ENCODE peak calls at places on chromosomes 1 and 21, in four cellular contexts. H is GM04504; E is fibroblast of pulmonary artery; I is stimulated activated CD4-positive, alpha-beta T cell treated with anti-CD3 and anti-CD28 coated beads, Interleukin-4, amount 100 ng/mL, for 48 hours. N is an unnamed sample.

GRCh38 chr1:226988337-226988672 is 48.2 kb downstream of the COQ8A start:
- DNase-seq in H (no peak), I (no peak), E (no peak), N (no peak)

GRCh38 chr1:114180742-114181141 is 27.1 kb upstream of the SYT6 start:
- DNase-seq in H (no peak), I (no peak), E (no peak), N (no peak)

GRCh38 chr1:244878681-244879080 is 14.3 kb upstream of the HNRNPU start:
- DNase-seq in H (no peak), I (no peak), E (no peak), N (no peak)

GRCh38 chr1:221851341-221851740 is 109.5 kb upstream of the DUSP10 start:
- DNase-seq in I (no peak), H (no peak), E (no peak), N (no peak)

GRCh38 chr1:231421616-231421970 is 494 bp downstream of the EGLN1 start:
- DNase-seq in E (peak), I (peak), H (no peak), N (peak)

GRCh38 chr1:183259886-183260285 is 73.8 kb downstream of the LAMC2 start:
- DNase-seq in I (no peak), H (no peak), E (no peak), N (no peak)

GRCh38 chr1:45493116-45493697 is 2.2 kb upstream of the TESK2 start:
- DNase-seq in H (no peak), I (no peak), E (peak), N (peak)

GRCh38 chr21:45525153-45525909 is 16.9 kb downstream of the SLC19A1 start:
- DNase-seq in E (no peak), I (no peak), H (no peak), N (no peak)

GRCh38 chr1:26142165-26142564 is 16.7 kb upstream of the FAM110D start:
- DNase-seq in I (no peak), E (no peak), H (no peak), N (no peak)

GRCh38 chr21:17396948-17397347 is 115.9 kb upstream of the CXADR start:
- DNase-seq in I (no peak), E (no peak), H (no peak), N (no peak)

GRCh38 chr1:155030899-155031298 is 2.7 kb downstream of the DCST2 start:
- DNase-seq in H (no peak), E (no peak), I (no peak), N (no peak)

GRCh38 chr1:206002833-206003532 is at the start of gene RAB7B:
- DNase-seq in I (no peak), H (peak), E (peak), N (peak)

GRCh38 chr1:115190766-115191165 is 101.5 kb upstream of the TSPAN2 start:
- DNase-seq in I (no peak), H (no peak), E (no peak), N (no peak)

GRCh38 chr21:39852726-39853510 is 14.3 kb upstream of the PCP4 start:
- DNase-seq in H (no peak), E (no peak), I (no peak), N (no peak)

GRCh38 chr1:240866724-240867123 is 254.8 kb upstream of the GREM2 start:
- DNase-seq in I (no peak), H (no peak), E (no peak), N (no peak)

GRCh38 chr1:64046871-64047270 is 156.6 kb upstream of the UBE2U start:
- DNase-seq in I (no peak), E (no peak), H (no peak), N (no peak)

GRCh38 chr1:19036701-19037605 is 80.5 kb upstream of the IFFO2 start:
- DNase-seq in I (no peak), E (no peak), H (no peak), N (no peak)

GRCh38 chr1:209983953-209984352 is 45.9 kb downstream of the SYT14 start:
- DNase-seq in H (no peak), I (no peak), E (no peak), N (no peak)

GRCh38 chr1:210298936-210299335 is 29.8 kb upstream of the HHAT start:
- DNase-seq in E (no peak), H (no peak), I (no peak), N (no peak)

GRCh38 chr1:229848762-229849677 is 218.0 kb upstream of the GALNT2 start:
- DNase-seq in I (no peak), E (peak), H (no peak), N (no peak)

GRCh38 chr1:51157411-51157810 is 55.4 kb downstream of the C1orf185 start:
- DNase-seq in H (no peak), E (no peak), I (no peak), N (no peak)

GRCh38 chr1:77316006-77316405 is 34.2 kb downstream of the AK5 start:
- DNase-seq in I (no peak), E (peak), H (no peak), N (peak)

GRCh38 chr1:47563206-47563605 is 125.4 kb downstream of the FOXD2 start:
- DNase-seq in E (no peak), I (no peak), H (no peak), N (no peak)

GRCh38 chr1:85583355-85584263 is 3.0 kb downstream of the CCN1 start:
- DNase-seq in I (no peak), H (peak), E (peak), N (no peak)

GRCh38 chr1:209710837-209711236 is 6.2 kb downstream of the HSD11B1 start:
- DNase-seq in H (no peak), I (no peak), E (no peak), N (peak)

GRCh38 chr1:118960026-118960561 is 28.0 kb downstream of the TBX15 start:
- DNase-seq in I (no peak), H (no peak), E (no peak), N (peak)

GRCh38 chr1:100445565-100445964 is 92.4 kb upstream of the GPR88 start:
- DNase-seq in E (no peak), H (no peak), I (no peak), N (no peak)

GRCh38 chr1:77539510-77540142 is 142.8 kb downstream of the ZZZ3 start:
- DNase-seq in I (no peak), E (peak), H (peak), N (peak)

GRCh38 chr1:65674522-65674921 is 118.2 kb upstream of the PDE4B start:
- DNase-seq in I (no peak), H (no peak), E (no peak), N (no peak)

GRCh38 chr1:47944561-47944960 is 52.6 kb downstream of the TRABD2B start:
- DNase-seq in I (no peak), E (peak), H (no peak), N (no peak)

GRCh38 chr1:226369110-226369509 is 38.8 kb downstream of the PARP1 start:
- DNase-seq in E (no peak), I (no peak), H (no peak), N (no peak)

GRCh38 chr1:70762386-70762785 is 285.2 kb downstream of the PTGER3 start:
- DNase-seq in H (no peak), I (no peak), E (no peak), N (no peak)

GRCh38 chr1:196361112-196361714 is 247.0 kb downstream of the KCNT2 start:
- DNase-seq in H (no peak), E (no peak), I (no peak), N (no peak)

GRCh38 chr1:233127157-233127556 is 168.4 kb downstream of the PCNX2 start:
- DNase-seq in I (no peak), E (peak), H (no peak), N (no peak)

GRCh38 chr1:183279835-183280234 is 93.8 kb downstream of the LAMC2 start:
- DNase-seq in I (no peak), E (peak), H (no peak), N (peak)

GRCh38 chr21:36567216-36567917 is 87.4 kb upstream of the CLDN14 start:
- DNase-seq in H (no peak), I (no peak), E (no peak), N (no peak)

GRCh38 chr1:161307892-161308638 is 1.7 kb downstream of the MPZ start:
- DNase-seq in I (no peak), H (no peak), E (peak), N (no peak)

GRCh38 chr1:52634111-52634510 is 1.1 kb downstream of the SHISAL2A start:
- DNase-seq in H (no peak), E (no peak), I (peak), N (no peak)

GRCh38 chr1:43477716-43478115 is 24.0 kb upstream of the HYI start:
- DNase-seq in E (no peak), H (no peak), I (no peak), N (no peak)

GRCh38 chr1:86085741-86086411 is 70.7 kb downstream of the COL24A1 start:
- DNase-seq in E (no peak), H (no peak), I (no peak), N (no peak)